ENCODE peak calls at places on chromosomes 1 and 21, in four cellular contexts. One of them, this sample, is unnamed.
A peak's percentile ranks its signal among the peaks of the same experiment; 100 is the strongest.

GRCh38 chr1:22747021-22747734 is 36.5 kb downstream of the EPHB2 start:
- DNase-seq in progenitor cell of endocrine pancreas: no peak
- DNase-seq in stomach: no peak
- DNase-seq in glomerular endothelial cell: no peak
- DNase-seq in this sample: no peak

GRCh38 chr1:206703647-206704046 is 18.9 kb downstream of the MAPKAPK2 start:
- DNase-seq in progenitor cell of endocrine pancreas: no peak
- DNase-seq in glomerular endothelial cell: no peak
- DNase-seq in stomach: no peak
- DNase-seq in this sample: no peak

GRCh38 chr1:9402256-9402616 is 109.5 kb downstream of the SPSB1 start:
- DNase-seq in progenitor cell of endocrine pancreas: no peak
- DNase-seq in stomach: no peak
- DNase-seq in glomerular endothelial cell: no peak
- DNase-seq in this sample: no peak

GRCh38 chr1:229596961-229597699 is 28.8 kb downstream of the TAF5L start:
- DNase-seq in glomerular endothelial cell: no peak
- DNase-seq in progenitor cell of endocrine pancreas: no peak
- DNase-seq in stomach: no peak
- DNase-seq in this sample: peak; percentile 49

GRCh38 chr1:219477861-219478260 is 135.0 kb downstream of the ZC3H11B start:
- DNase-seq in stomach: no peak
- DNase-seq in progenitor cell of endocrine pancreas: no peak
- DNase-seq in glomerular endothelial cell: no peak
- DNase-seq in this sample: no peak

GRCh38 chr1:18097206-18097605 is 10.4 kb upstream of the IGSF21 start:
- DNase-seq in progenitor cell of endocrine pancreas: no peak
- DNase-seq in stomach: no peak
- DNase-seq in glomerular endothelial cell: no peak
- DNase-seq in this sample: no peak

GRCh38 chr1:76103034-76103433 is 28.5 kb downstream of the ST6GALNAC3 start:
- DNase-seq in stomach: no peak
- DNase-seq in glomerular endothelial cell: no peak
- DNase-seq in progenitor cell of endocrine pancreas: no peak
- DNase-seq in this sample: no peak

GRCh38 chr1:117370071-117370470 is 2.8 kb downstream of the MAN1A2 start:
- DNase-seq in progenitor cell of endocrine pancreas: no peak
- DNase-seq in stomach: no peak
- DNase-seq in glomerular endothelial cell: no peak
- DNase-seq in this sample: no peak

GRCh38 chr1:183327429-183328290 is 90.5 kb downstream of the NMNAT2 start:
- DNase-seq in glomerular endothelial cell: no peak
- DNase-seq in progenitor cell of endocrine pancreas: no peak
- DNase-seq in stomach: no peak
- DNase-seq in this sample: no peak

GRCh38 chr21:46424621-46425020 is 34.1 kb upstream of the DIP2A start:
- DNase-seq in glomerular endothelial cell: no peak
- DNase-seq in stomach: no peak
- DNase-seq in progenitor cell of endocrine pancreas: no peak
- DNase-seq in this sample: no peak

GRCh38 chr1:10823000-10823401 is 26.6 kb upstream of the CASZ1 start:
- DNase-seq in progenitor cell of endocrine pancreas: no peak
- DNase-seq in glomerular endothelial cell: no peak
- DNase-seq in stomach: peak; percentile 57
- DNase-seq in this sample: no peak

GRCh38 chr1:236425031-236425663 is 31.1 kb downstream of the EDARADD start:
- DNase-seq in progenitor cell of endocrine pancreas: no peak
- DNase-seq in glomerular endothelial cell: no peak
- DNase-seq in stomach: no peak
- DNase-seq in this sample: no peak

GRCh38 chr1:2821970-2822620 is 20.6 kb upstream of the TTC34 start:
- DNase-seq in progenitor cell of endocrine pancreas: no peak
- DNase-seq in glomerular endothelial cell: no peak
- DNase-seq in stomach: peak; percentile 66
- DNase-seq in this sample: no peak

GRCh38 chr1:54453509-54453908 is 47.3 kb upstream of the SSBP3 start:
- DNase-seq in glomerular endothelial cell: no peak
- DNase-seq in progenitor cell of endocrine pancreas: no peak
- DNase-seq in stomach: no peak
- DNase-seq in this sample: no peak

GRCh38 chr1:112247036-112247597 is 148.9 kb upstream of the CTTNBP2NL start:
- DNase-seq in stomach: no peak
- DNase-seq in glomerular endothelial cell: no peak
- DNase-seq in progenitor cell of endocrine pancreas: no peak
- DNase-seq in this sample: no peak